ENCODE peak calls at places on chromosome 11, in ten cellular contexts. E, R, O, C, U, I, P, Q, B and L are unnamed samples.

GRCh38 chr11:131943296-131943695 is 572.9 kb downstream of the NTM start:
- DNase-seq in E (no peak), R (no peak), O (no peak), C (no peak), U (no peak), I (no peak), P (no peak), Q (no peak), B (no peak), L (no peak)

GRCh38 chr11:120564573-120565301 is 53.2 kb downstream of the GRIK4 start:
- DNase-seq in E (no peak), R (peak), O (peak), C (no peak), U (peak), I (peak), P (no peak), Q (peak), B (no peak), L (no peak)

GRCh38 chr11:64343740-64344133 is 3.7 kb downstream of the CCDC88B start:
- DNase-seq in E (no peak), R (no peak), O (peak), C (no peak), U (peak), I (peak), P (no peak), Q (no peak), B (no peak), L (no peak)

GRCh38 chr11:126700773-126701554 is 299.6 kb downstream of the KIRREL3 start:
- DNase-seq in E (no peak), R (no peak), O (peak), C (no peak), U (no peak), I (no peak), P (no peak), Q (no peak), B (no peak), L (no peak)

GRCh38 chr11:118610773-118611432 is 3.5 kb downstream of the PHLDB1 start:
- DNase-seq in E (peak), R (no peak), O (peak), C (no peak), U (peak), I (peak), P (peak), Q (peak), B (no peak), L (no peak)

GRCh38 chr11:113553905-113554304 is 78.7 kb upstream of the DRD2 start:
- DNase-seq in E (no peak), R (no peak), O (peak), C (no peak), U (peak), I (peak), P (no peak), Q (no peak), B (no peak), L (no peak)

GRCh38 chr11:31327417-31327816 is 42.1 kb downstream of the DCDC1 start:
- DNase-seq in E (no peak), R (no peak), O (no peak), C (no peak), U (no peak), I (no peak), P (no peak), Q (no peak), B (no peak), L (no peak)

GRCh38 chr11:17572359-17572690 is 25.3 kb downstream of the OTOG start:
- DNase-seq in E (no peak), R (no peak), O (peak), C (no peak), U (peak), I (no peak), P (no peak), Q (no peak), B (no peak), L (no peak)

GRCh38 chr11:18540207-18541009 is 13.7 kb upstream of the TSG101 start:
- DNase-seq in E (no peak), R (peak), O (peak), C (no peak), U (peak), I (peak), P (no peak), Q (no peak), B (no peak), L (no peak)

GRCh38 chr11:68047437-68048290 is 8.8 kb downstream of the TCIRG1 start:
- DNase-seq in E (no peak), R (no peak), O (no peak), C (no peak), U (no peak), I (no peak), P (no peak), Q (no peak), B (no peak), L (no peak)

GRCh38 chr11:108698844-108699642 is 34.2 kb downstream of the DDX10 start:
- DNase-seq in E (no peak), R (no peak), O (no peak), C (peak), U (no peak), I (no peak), P (no peak), Q (no peak), B (no peak), L (no peak)

GRCh38 chr11:73784080-73784634 is 3.5 kb upstream of the MRPL48 start:
- DNase-seq in E (no peak), R (no peak), O (peak), C (no peak), U (peak), I (no peak), P (peak), Q (peak), B (no peak), L (no peak)

GRCh38 chr11:95767498-95767897 is 22.1 kb downstream of the FAM76B start:
- DNase-seq in E (no peak), R (peak), O (no peak), C (no peak), U (no peak), I (no peak), P (no peak), Q (no peak), B (no peak), L (no peak)

GRCh38 chr11:75319035-75319877 is 32.2 kb downstream of the ARRB1 start:
- DNase-seq in E (no peak), R (no peak), O (no peak), C (no peak), U (no peak), I (no peak), P (no peak), Q (no peak), B (no peak), L (no peak)

GRCh38 chr11:556175-556699 is 4.3 kb downstream of the LMNTD2 start:
- DNase-seq in E (peak), R (no peak), O (no peak), C (no peak), U (no peak), I (peak), P (no peak), Q (no peak), B (no peak), L (no peak)

GRCh38 chr11:62575156-62575555 is 1.5 kb upstream of the EEF1G start:
- DNase-seq in E (no peak), R (no peak), O (no peak), C (no peak), U (no peak), I (no peak), P (no peak), Q (peak), B (no peak), L (no peak)

GRCh38 chr11:133947298-133947905 is 9.4 kb downstream of the IGSF9B start:
- DNase-seq in E (peak), R (peak), O (peak), C (no peak), U (peak), I (peak), P (peak), Q (no peak), B (no peak), L (no peak)

GRCh38 chr11:65043881-65044501 is 3.0 kb downstream of the SAC3D1 start:
- DNase-seq in E (no peak), R (no peak), O (peak), C (no peak), U (peak), I (no peak), P (no peak), Q (no peak), B (no peak), L (no peak)

GRCh38 chr11:68989936-68990606 is 9.3 kb upstream of the MRGPRD start:
- DNase-seq in E (no peak), R (no peak), O (no peak), C (no peak), U (no peak), I (no peak), P (no peak), Q (peak), B (no peak), L (no peak)

GRCh38 chr11:27356624-27357222 is 6.3 kb downstream of the CCDC34 start:
- DNase-seq in E (no peak), R (no peak), O (no peak), C (no peak), U (no peak), I (no peak), P (no peak), Q (no peak), B (no peak), L (no peak)

GRCh38 chr11:91100432-91100831 is 877.6 kb upstream of the CHORDC1 start:
- DNase-seq in E (no peak), R (no peak), O (no peak), C (no peak), U (no peak), I (no peak), P (no peak), Q (no peak), B (no peak), L (no peak)

GRCh38 chr11:115802641-115803040 is 298.4 kb upstream of the CADM1 start:
- DNase-seq in E (no peak), R (no peak), O (no peak), C (no peak), U (no peak), I (no peak), P (no peak), Q (no peak), B (no peak), L (no peak)

GRCh38 chr11:64597671-64598101 is 6.7 kb downstream of the SLC22A12 start:
- DNase-seq in E (no peak), R (no peak), O (no peak), C (no peak), U (no peak), I (no peak), P (no peak), Q (peak), B (no peak), L (no peak)

GRCh38 chr11:17978553-17979287 is 34.1 kb downstream of the SERGEF start:
- DNase-seq in E (no peak), R (peak), O (peak), C (no peak), U (peak), I (peak), P (peak), Q (no peak), B (no peak), L (no peak)

GRCh38 chr11:68020575-68020974 is 9.9 kb upstream of the NDUFS8 start:
- DNase-seq in E (no peak), R (peak), O (peak), C (no peak), U (no peak), I (peak), P (no peak), Q (no peak), B (no peak), L (no peak)

GRCh38 chr11:118102721-118103261 is 16.0 kb upstream of the SMIM35 start:
- DNase-seq in E (no peak), R (no peak), O (peak), C (no peak), U (peak), I (no peak), P (no peak), Q (peak), B (no peak), L (no peak)

GRCh38 chr11:6598555-6598954 is 4.9 kb downstream of the RRP8 start:
- DNase-seq in E (no peak), R (no peak), O (no peak), C (no peak), U (no peak), I (no peak), P (no peak), Q (no peak), B (no peak), L (no peak)

GRCh38 chr11:9529333-9529648 is 44.2 kb upstream of the WEE1 start:
- DNase-seq in E (no peak), R (no peak), O (peak), C (no peak), U (peak), I (no peak), P (no peak), Q (no peak), B (no peak), L (no peak)

GRCh38 chr11:130096823-130097222 is 27.1 kb downstream of the APLP2 start:
- DNase-seq in E (no peak), R (no peak), O (no peak), C (no peak), U (no peak), I (no peak), P (no peak), Q (no peak), B (no peak), L (no peak)

GRCh38 chr11:61689164-61689496 is 8.9 kb downstream of the DAGLA start:
- DNase-seq in E (no peak), R (no peak), O (no peak), C (no peak), U (no peak), I (no peak), P (no peak), Q (no peak), B (no peak), L (no peak)

GRCh38 chr11:2305862-2306823 is 4.3 kb downstream of the TSPAN32 start:
- DNase-seq in E (peak), R (peak), O (no peak), C (no peak), U (peak), I (no peak), P (no peak), Q (peak), B (peak), L (no peak)

GRCh38 chr11:69711824-69712801 is 8.3 kb upstream of the FGF19 start:
- DNase-seq in E (peak), R (no peak), O (peak), C (no peak), U (no peak), I (peak), P (no peak), Q (no peak), B (no peak), L (no peak)

GRCh38 chr11:93858376-93858775 is 8.0 kb upstream of the VSTM5 start:
- DNase-seq in E (no peak), R (no peak), O (peak), C (no peak), U (no peak), I (no peak), P (no peak), Q (no peak), B (no peak), L (no peak)

GRCh38 chr11:65640483-65641207 is 2.7 kb downstream of the SIPA1 start:
- DNase-seq in E (peak), R (no peak), O (no peak), C (no peak), U (no peak), I (no peak), P (no peak), Q (peak), B (no peak), L (no peak)

GRCh38 chr11:66855574-66856495 is 1.0 kb upstream of the LRFN4 start:
- DNase-seq in E (peak), R (peak), O (peak), C (no peak), U (peak), I (peak), P (peak), Q (peak), B (peak), L (no peak)

GRCh38 chr11:16361108-16361869 is 4.9 kb upstream of the SOX6 start:
- DNase-seq in E (no peak), R (no peak), O (no peak), C (no peak), U (no peak), I (no peak), P (no peak), Q (no peak), B (no peak), L (no peak)